ENCODE peak calls at places on chromosomes 7 and 10, in five cellular contexts. P, N, B, D and Z are unnamed samples. For H3K4me1, the result is how much of the 10 kb centered on the place peaks cover.

GRCh38 chr10:63464402-63465292 is 1.1 kb downstream of the JMJD1C start:
- DNase-seq in P (no peak), N (no peak), B (no peak), D (no peak), Z (no peak)

GRCh38 chr10:61890430-61890829 is 11.1 kb upstream of the ARID5B start:
- DNase-seq in P (no peak), N (no peak), B (no peak), D (no peak), Z (no peak)

GRCh38 chr10:103595933-103596726 is 102.6 kb downstream of the NEURL1 start:
- DNase-seq in P (no peak), N (no peak), B (no peak), D (no peak), Z (no peak)

GRCh38 chr7:96596120-96596826 is 113.4 kb downstream of the SEM1 start:
- DNase-seq in P (no peak), N (peak), B (no peak), D (no peak), Z (no peak)

GRCh38 chr7:81515009-81515408 is 254.8 kb downstream of the HGF start:
- DNase-seq in P (no peak), N (no peak), B (no peak), D (no peak), Z (no peak)

GRCh38 chr7:110105840-110106239 is 985.1 kb upstream of the LRRN3 start:
- DNase-seq in P (no peak), N (no peak), B (no peak), D (no peak), Z (no peak)

GRCh38 chr7:13821152-13821787 is 168.2 kb downstream of the ETV1 start:
- DNase-seq in P (no peak), N (no peak), B (no peak), D (no peak), Z (no peak)

GRCh38 chr7:142745091-142745635 is 4.1 kb upstream of the PRSS1 start:
- DNase-seq in P (no peak), N (no peak), B (no peak), D (no peak), Z (no peak)

GRCh38 chr7:152910545-152911013 is 151.0 kb downstream of the ACTR3B start:
- DNase-seq in P (no peak), N (peak), B (no peak), D (no peak), Z (no peak)

GRCh38 chr7:152913492-152913891 is 153.9 kb downstream of the ACTR3B start:
- DNase-seq in P (no peak), N (no peak), B (no peak), D (no peak), Z (no peak)

GRCh38 chr7:152912511-152912910 is 153.0 kb downstream of the ACTR3B start:
- DNase-seq in P (no peak), N (no peak), B (no peak), D (no peak), Z (no peak)

GRCh38 chr7:152909683-152910544 is 150.4 kb downstream of the ACTR3B start:
- DNase-seq in P (no peak), N (no peak), B (no peak), D (no peak), Z (no peak)

DNA sequence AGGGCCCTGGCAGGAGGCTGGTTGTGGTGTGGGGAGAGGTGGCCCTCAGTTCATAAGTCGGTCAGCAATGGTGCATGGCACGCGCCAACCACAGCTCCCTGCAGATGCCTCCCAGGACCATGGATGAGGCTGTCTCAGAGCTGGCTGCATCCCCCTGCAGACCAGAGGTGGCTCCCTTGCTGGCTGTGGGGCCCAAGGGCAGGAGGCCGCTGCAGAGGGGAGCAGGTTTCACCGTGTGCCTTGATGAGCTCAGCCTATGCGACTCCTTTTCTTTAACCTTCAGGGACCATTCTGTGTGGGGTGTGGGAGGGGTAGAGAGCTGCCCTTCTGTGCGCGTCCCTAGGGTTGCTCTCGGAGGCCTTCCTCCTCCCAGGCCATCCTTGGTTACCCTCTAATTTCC is 152.4 kb downstream of the ACTR3B start:
- DNase-seq in P (no peak), N (no peak), B (no peak), D (no peak), Z (no peak)
- H3K4me1 ChIP-seq in P (under half), N (under half), B (under half), D (under half), Z (under half)

DNA sequence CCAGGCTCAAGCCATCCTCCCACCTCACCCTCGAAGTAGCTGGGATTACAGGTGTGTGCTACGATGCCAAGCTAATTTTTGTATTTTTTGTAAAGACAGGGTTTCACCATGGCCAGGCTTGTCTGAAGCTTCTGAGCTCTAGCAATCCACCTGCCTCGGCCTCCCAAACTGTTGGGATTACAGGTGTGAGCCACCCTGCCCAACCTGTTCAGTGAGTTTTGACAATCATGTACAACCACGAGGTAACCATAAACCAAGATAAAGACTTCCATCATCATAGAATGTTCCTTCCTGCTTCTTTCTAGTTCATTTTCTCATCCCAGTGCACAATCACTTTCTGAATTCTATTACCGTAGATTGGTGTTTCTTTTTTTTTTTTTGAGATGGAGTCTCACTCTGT is 30.5 kb upstream of the MKRN1 start:
- DNase-seq in P (no peak), N (no peak), B (no peak), D (no peak), Z (no peak)
- H3K4me1 ChIP-seq in P (under half), N (under half), B (under half), D (under half), Z (under half)

DNA sequence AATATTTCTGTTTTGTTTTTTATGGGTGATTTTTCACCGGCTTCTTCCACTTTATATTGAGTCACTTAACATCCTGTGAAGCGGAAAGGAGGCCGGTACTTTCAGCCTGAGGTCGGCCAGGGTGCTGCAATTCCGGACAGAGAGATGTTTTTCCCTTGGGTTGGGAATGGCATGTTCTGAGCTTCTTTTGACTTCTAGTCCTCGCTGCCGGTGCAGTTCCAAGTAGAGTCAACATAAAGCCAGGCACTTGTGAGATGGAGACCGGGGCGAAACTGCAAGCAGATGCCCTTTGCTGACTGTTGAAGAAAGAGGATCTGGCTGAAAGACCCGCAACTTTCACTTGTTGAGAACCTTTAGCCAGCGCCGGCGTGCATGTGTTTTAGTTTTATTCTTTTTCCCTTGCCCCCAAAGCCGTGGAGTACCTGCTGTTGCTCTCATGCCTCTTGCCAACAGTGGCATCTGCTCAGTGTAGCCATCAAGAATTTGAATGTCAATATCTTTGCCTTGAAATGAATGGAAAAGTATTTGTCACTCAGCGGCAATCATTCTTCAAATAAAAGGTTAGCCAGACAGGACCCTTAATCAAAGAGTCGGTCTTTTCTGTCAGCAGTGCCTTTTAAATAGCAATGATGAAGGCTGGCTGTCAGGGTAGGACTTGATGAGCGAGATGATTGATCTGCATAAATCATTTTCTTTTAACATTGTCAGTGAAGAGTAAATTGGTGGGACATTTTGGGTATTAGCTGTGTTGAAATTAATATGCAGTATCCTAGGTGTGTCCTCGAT is 351.2 kb downstream of the LRMDA start:
- DNase-seq in P (no peak), N (no peak), B (no peak), D (no peak), Z (no peak)
- H3K4me1 ChIP-seq in P (under half), N (under half), B (under half), D (under half), Z (under half)

GRCh38 chr7:158816995-158817394 is 12.3 kb downstream of the ESYT2 start:
- DNase-seq in P (no peak), N (no peak), B (no peak), D (peak), Z (no peak)

GRCh38 chr7:158816271-158816670 is 13.0 kb downstream of the ESYT2 start:
- DNase-seq in P (no peak), N (no peak), B (no peak), D (no peak), Z (no peak)

GRCh38 chr7:158815046-158815445 is 14.3 kb downstream of the ESYT2 start:
- DNase-seq in P (no peak), N (no peak), B (no peak), D (no peak), Z (no peak)

GRCh38 chr7:158814637-158815036 is 14.7 kb downstream of the ESYT2 start:
- DNase-seq in P (no peak), N (no peak), B (peak), D (no peak), Z (no peak)

DNA sequence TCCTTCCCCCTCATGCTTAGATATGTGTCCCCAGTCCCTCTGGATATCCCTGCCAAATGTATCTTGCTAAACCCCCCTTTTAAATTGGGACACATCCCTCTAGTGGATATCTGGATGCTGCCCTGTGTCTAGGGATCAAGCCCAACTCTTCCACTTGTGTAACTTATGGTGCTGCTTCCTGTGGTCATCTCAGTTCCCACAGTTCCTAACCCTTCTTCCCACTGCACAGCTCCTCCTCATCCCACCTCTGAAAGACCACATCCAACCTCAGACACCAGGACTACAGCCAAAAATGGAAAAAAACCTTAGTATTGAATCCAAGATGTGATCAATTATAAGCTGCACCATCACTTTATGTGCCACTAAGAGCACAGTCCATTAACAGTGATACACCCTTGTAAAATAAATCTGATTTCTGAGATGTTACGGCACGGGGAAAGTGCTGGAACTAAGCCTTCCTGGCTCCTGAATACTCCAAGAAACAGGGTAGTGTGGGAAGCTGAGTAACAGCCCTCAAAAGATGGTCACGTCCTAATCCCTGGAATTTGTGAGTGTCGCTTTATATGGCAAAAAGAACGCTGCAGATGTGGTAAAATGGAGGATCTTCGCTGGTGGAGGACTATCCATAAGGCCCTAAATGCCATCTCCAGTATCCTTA is 13.7 kb downstream of the ESYT2 start:
- DNase-seq in P (no peak), N (no peak), B (no peak), D (no peak), Z (no peak)
- H3K4me1 ChIP-seq in P (under half), N (under half), B (half or more), D (under half), Z (half or more)